ENCODE peak calls at places on chromosome 11, in four cellular contexts. One of them, this sample, is unnamed.

GRCh38 chr11:773830-774229 is 3.5 kb downstream of the GATD1 start:
- DNase-seq in body of pancreas: no peak
- DNase-seq in lower leg skin: no peak
- DNase-seq in retinal pigment epithelial cell: no peak
- DNase-seq in this sample: no peak

GRCh38 chr11:78299000-78299712 is 110.4 kb downstream of the USP35 start:
- DNase-seq in body of pancreas: no peak
- DNase-seq in lower leg skin: no peak
- DNase-seq in retinal pigment epithelial cell: no peak
- DNase-seq in this sample: no peak

GRCh38 chr11:30131535-30131934 is 99.3 kb upstream of the FSHB start:
- DNase-seq in body of pancreas: no peak
- DNase-seq in lower leg skin: no peak
- DNase-seq in retinal pigment epithelial cell: no peak
- DNase-seq in this sample: no peak

GRCh38 chr11:120798854-120799253 is 225.0 kb upstream of the TBCEL start:
- DNase-seq in body of pancreas: no peak
- DNase-seq in lower leg skin: no peak
- DNase-seq in retinal pigment epithelial cell: no peak
- DNase-seq in this sample: no peak

GRCh38 chr11:7983832-7984590 is 3.1 kb upstream of the EIF3F start:
- DNase-seq in body of pancreas: no peak
- DNase-seq in lower leg skin: no peak
- DNase-seq in retinal pigment epithelial cell: no peak
- DNase-seq in this sample: no peak

GRCh38 chr11:82546556-82547162 is 187.0 kb downstream of the FAM181B start:
- DNase-seq in body of pancreas: no peak
- DNase-seq in lower leg skin: no peak
- DNase-seq in retinal pigment epithelial cell: no peak
- DNase-seq in this sample: no peak

GRCh38 chr11:78402842-78403241 is 14.8 kb downstream of the GAB2 start:
- DNase-seq in body of pancreas: no peak
- DNase-seq in lower leg skin: no peak
- DNase-seq in retinal pigment epithelial cell: no peak
- DNase-seq in this sample: no peak

GRCh38 chr11:315516-315994 is 1.7 kb downstream of the IFITM1 start:
- DNase-seq in body of pancreas: no peak
- DNase-seq in lower leg skin: no peak
- DNase-seq in retinal pigment epithelial cell: no peak
- DNase-seq in this sample: no peak

GRCh38 chr11:105960252-105961245 is 61.5 kb downstream of the MSANTD4 start:
- DNase-seq in body of pancreas: no peak
- DNase-seq in lower leg skin: no peak
- DNase-seq in retinal pigment epithelial cell: no peak
- DNase-seq in this sample: no peak

GRCh38 chr11:65448074-65448417 is 25.4 kb downstream of the NEAT1 start:
- DNase-seq in body of pancreas: no peak
- DNase-seq in lower leg skin: no peak
- DNase-seq in retinal pigment epithelial cell: no peak
- DNase-seq in this sample: no peak

GRCh38 chr11:120304526-120304925 is 20.6 kb upstream of the TLCD5 start:
- DNase-seq in body of pancreas: no peak
- DNase-seq in lower leg skin: no peak
- DNase-seq in retinal pigment epithelial cell: no peak
- DNase-seq in this sample: no peak

GRCh38 chr11:9265211-9266131 is at the start of gene DENND5A:
- DNase-seq in body of pancreas: peak
- DNase-seq in lower leg skin: peak
- DNase-seq in retinal pigment epithelial cell: peak
- DNase-seq in this sample: peak

GRCh38 chr11:20876738-20877137 is 207.4 kb downstream of the NELL1 start:
- DNase-seq in body of pancreas: no peak
- DNase-seq in lower leg skin: no peak
- DNase-seq in retinal pigment epithelial cell: no peak
- DNase-seq in this sample: no peak

GRCh38 chr11:16891964-16892363 is 122.2 kb downstream of the PLEKHA7 start:
- DNase-seq in body of pancreas: no peak
- DNase-seq in lower leg skin: no peak
- DNase-seq in retinal pigment epithelial cell: no peak
- DNase-seq in this sample: no peak

GRCh38 chr11:3820971-3821370 is 12.6 kb downstream of the PGAP2 start:
- DNase-seq in body of pancreas: no peak
- DNase-seq in lower leg skin: no peak
- DNase-seq in retinal pigment epithelial cell: no peak
- DNase-seq in this sample: no peak

DNA sequence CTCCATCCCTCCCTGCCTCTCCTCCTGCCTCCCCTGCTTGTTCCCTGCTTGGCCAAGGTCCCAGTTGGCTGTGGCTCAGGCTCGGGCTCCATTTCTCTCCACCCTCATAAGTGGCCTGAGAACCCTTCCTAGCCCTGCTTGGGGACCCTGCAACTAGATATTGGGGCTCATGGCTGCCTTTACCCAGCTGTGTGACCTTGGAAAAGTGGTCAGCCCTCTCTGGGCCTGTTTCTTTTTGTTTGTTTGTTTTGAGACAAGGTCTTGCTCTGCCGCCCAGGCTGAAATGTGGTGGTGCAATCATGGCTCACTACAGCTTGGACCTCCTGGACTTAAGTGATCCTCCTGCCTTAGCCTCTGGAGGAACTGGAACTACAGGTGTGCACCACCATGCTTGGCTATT is 20.3 kb upstream of the CABP2 start:
- DNase-seq in body of pancreas: no peak
- DNase-seq in lower leg skin: no peak
- DNase-seq in retinal pigment epithelial cell: no peak
- DNase-seq in this sample: no peak
- TF ChIP-seq CTCF in body of pancreas: no peak
- TF ChIP-seq CTCF in lower leg skin: no peak
- TF ChIP-seq CTCF in retinal pigment epithelial cell: no peak
- TF ChIP-seq CTCF in this sample: no peak

DNA sequence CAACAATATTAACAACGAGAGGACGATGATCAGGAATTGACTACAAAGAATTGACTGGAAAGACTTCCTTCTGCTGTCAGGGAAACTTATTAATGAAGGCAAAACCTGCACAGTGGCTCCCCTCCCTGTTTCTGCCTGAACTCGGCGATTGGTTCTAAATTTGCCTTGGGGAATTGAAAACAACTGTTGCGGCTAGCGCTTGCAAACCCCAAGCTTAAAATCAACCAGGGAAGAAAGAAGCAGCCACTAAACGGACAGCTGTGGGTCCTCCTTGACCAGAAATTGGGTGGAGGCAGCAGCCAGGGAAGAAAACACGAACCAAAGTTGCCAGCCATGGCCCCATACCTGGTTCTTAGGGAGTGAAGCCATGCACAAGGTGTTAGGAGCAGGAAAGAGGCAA is 383.5 kb upstream of the CADM1 start:
- DNase-seq in body of pancreas: no peak
- DNase-seq in lower leg skin: no peak
- DNase-seq in retinal pigment epithelial cell: no peak
- DNase-seq in this sample: no peak
- TF ChIP-seq CTCF in body of pancreas: no peak
- TF ChIP-seq CTCF in lower leg skin: no peak
- TF ChIP-seq CTCF in retinal pigment epithelial cell: no peak
- TF ChIP-seq CTCF in this sample: no peak

GRCh38 chr11:91932151-91932821 is 292.3 kb upstream of the FAT3 start:
- DNase-seq in body of pancreas: no peak
- DNase-seq in lower leg skin: no peak
- DNase-seq in retinal pigment epithelial cell: no peak
- DNase-seq in this sample: no peak
- TF ChIP-seq CTCF in body of pancreas: no peak
- TF ChIP-seq CTCF in lower leg skin: no peak
- TF ChIP-seq CTCF in retinal pigment epithelial cell: no peak
- TF ChIP-seq CTCF in this sample: no peak

GRCh38 chr11:69699213-69699612 is 4.6 kb downstream of the FGF19 start:
- DNase-seq in body of pancreas: no peak
- DNase-seq in lower leg skin: no peak
- DNase-seq in retinal pigment epithelial cell: no peak
- DNase-seq in this sample: no peak
- TF ChIP-seq CTCF in body of pancreas: no peak
- TF ChIP-seq CTCF in lower leg skin: no peak
- TF ChIP-seq CTCF in retinal pigment epithelial cell: no peak
- TF ChIP-seq CTCF in this sample: no peak

This sample was measured in osteocyte.